ENCODE peak calls at places on chromosome 4, in nine cellular contexts. H is mammary epithelial cell, Q is heart right ventricle, S is mesothelial cell of epicardium, U is astrocyte of the spinal cord, P is heart left ventricle, M is upper lobe of right lung, Y is left lung, R is sigmoid colon. A is an unnamed sample.

GRCh38 chr4:72216539-72217277 is 184.9 kb downstream of the NPFFR2 start:
- DNase-seq in R (no peak), Q (no peak), H (no peak), Y (peak; percentile 65), P (no peak), M (no peak), U (no peak), S (no peak), A (no peak)

GRCh38 chr4:158809611-158810486 is 41.0 kb downstream of the FNIP2 start:
- DNase-seq in U (peak; percentile 93), S (no peak), P (peak; percentile 38), Q (peak; percentile 43), Y (no peak), M (no peak), H (peak; percentile 58), R (no peak), A (no peak)

GRCh38 chr4:17809667-17810066 is 890 bp downstream of the DCAF16 start:
- DNase-seq in Q (no peak), U (no peak), M (no peak), H (no peak), S (no peak), R (no peak), Y (no peak), P (no peak), A (no peak)

GRCh38 chr4:187602339-187603092 is 393.1 kb upstream of the ZFP42 start:
- DNase-seq in R (no peak), U (peak; percentile 58), S (no peak), P (no peak), H (peak; percentile 12), Y (no peak), Q (no peak), M (no peak), A (no peak)

GRCh38 chr4:8230891-8231290 is 31.8 kb downstream of the SH3TC1 start:
- DNase-seq in H (no peak), U (peak; percentile 39), S (no peak), Q (no peak), M (no peak), Y (no peak), P (no peak), R (no peak), A (no peak)

GRCh38 chr4:173252024-173252935 is 81.9 kb downstream of the HMGB2 start:
- DNase-seq in S (no peak), R (peak; percentile 78), Y (no peak), P (peak; percentile 68), H (peak; percentile 99), Q (peak; percentile 65), U (peak; percentile 100), M (no peak), A (no peak)

GRCh38 chr4:106444557-106444956 is 76.0 kb upstream of the GIMD1 start:
- DNase-seq in H (peak; percentile 16), Q (no peak), Y (no peak), S (no peak), U (peak; percentile 32), R (no peak), P (no peak), M (no peak), A (no peak)

GRCh38 chr4:176883681-176884418 is 91.1 kb upstream of the VEGFC start:
- DNase-seq in Q (no peak), S (no peak), P (no peak), H (peak; percentile 43), M (no peak), Y (no peak), R (no peak), U (peak; percentile 95), A (no peak)

GRCh38 chr4:17168571-17168970 is 270.1 kb upstream of the LDB2 start:
- DNase-seq in P (peak; percentile 64), U (peak; percentile 96), H (no peak), Y (no peak), S (no peak), Q (peak; percentile 65), R (no peak), M (no peak), A (no peak)

GRCh38 chr4:83191026-83191425 is 76.5 kb upstream of the PLAC8 start:
- DNase-seq in S (no peak), U (no peak), H (no peak), R (no peak), Y (no peak), M (no peak), Q (no peak), P (no peak), A (no peak)

GRCh38 chr4:41258783-41259182 is 2.1 kb downstream of the UCHL1 start:
- DNase-seq in M (no peak), R (no peak), P (no peak), U (peak; percentile 76), Q (no peak), S (no peak), H (peak; percentile 38), Y (no peak), A (no peak)
- TF ChIP-seq CTCF in M (peak; percentile 52), R (no peak), P (peak; percentile 51), U (peak; percentile 50), Q (peak; percentile 34), S (no peak), H (peak; percentile 50), Y (peak; percentile 26), A (no peak)

DNA sequence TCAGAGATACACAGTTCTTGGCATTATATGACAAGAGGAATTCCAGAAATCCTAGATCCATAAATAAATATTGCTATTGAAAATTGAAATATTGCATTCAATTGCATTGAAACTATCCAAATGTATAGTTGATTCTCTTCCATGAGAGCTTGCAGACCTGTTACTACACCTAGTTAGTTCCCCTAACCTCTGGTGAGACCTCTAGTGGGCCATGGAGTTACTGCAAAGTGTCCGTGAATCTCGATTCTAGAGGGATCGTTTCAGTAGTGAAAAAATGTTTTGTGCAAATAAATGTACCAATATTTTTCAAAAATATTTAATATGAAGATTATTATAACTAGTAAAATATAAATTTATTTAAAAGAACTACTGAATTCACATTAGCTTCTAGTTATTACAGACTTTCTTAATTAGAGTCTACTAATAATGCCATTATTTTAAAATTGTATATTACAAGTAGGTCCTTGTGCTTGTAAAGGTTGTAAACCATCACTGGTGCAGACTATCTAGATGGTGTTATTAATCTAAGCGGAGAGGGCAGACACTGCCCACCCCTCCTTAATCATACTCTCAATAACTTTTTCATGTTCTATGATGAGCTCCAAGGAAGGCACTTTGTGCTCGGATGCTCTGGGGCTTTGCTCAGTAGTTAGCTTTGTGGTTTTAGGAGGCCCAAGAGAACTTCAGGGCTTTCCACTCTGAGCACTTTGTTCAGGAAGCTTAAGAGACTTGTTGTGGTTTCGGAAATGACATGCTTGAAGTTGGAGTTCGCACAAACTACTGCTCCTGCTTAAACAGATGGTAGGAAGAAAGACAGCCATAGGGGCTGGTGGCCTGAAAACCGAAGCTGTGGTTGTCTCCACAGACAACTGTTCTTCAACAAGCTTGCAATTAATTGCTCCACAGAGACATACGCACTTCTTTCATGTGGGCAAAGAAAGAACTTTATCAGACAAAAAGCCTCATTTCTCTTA is 42.8 kb downstream of the IL21 start:
- DNase-seq in R (no peak), P (no peak), M (no peak), U (peak; percentile 41), S (no peak), Y (no peak), H (peak; percentile 35), Q (peak; percentile 5), A (no peak)
- TF ChIP-seq CTCF in R (peak; percentile 21), P (peak; percentile 64), M (peak; percentile 72), U (peak; percentile 83), S (no peak), Y (peak; percentile 74), H (peak; percentile 82), Q (peak; percentile 63), A (no peak)

GRCh38 chr4:19239565-19239964 is 1012.1 kb upstream of the SLIT2 start:
- DNase-seq in Y (no peak), P (no peak), Q (no peak), U (peak; percentile 70), H (peak; percentile 52), R (no peak), M (no peak), S (no peak), A (no peak)

GRCh38 chr4:19236473-19236872 is 1015.2 kb upstream of the SLIT2 start:
- DNase-seq in U (no peak), M (no peak), R (no peak), S (no peak), Y (no peak), Q (no peak), P (no peak), H (no peak), A (no peak)

GRCh38 chr4:19241845-19242244 is 1009.9 kb upstream of the SLIT2 start:
- DNase-seq in Q (no peak), M (no peak), P (no peak), S (no peak), R (no peak), H (no peak), Y (no peak), U (no peak), A (no peak)
- TF ChIP-seq CTCF in Q (no peak), M (no peak), P (no peak), S (no peak), R (no peak), H (no peak), Y (no peak), U (no peak), A (no peak)

DNA sequence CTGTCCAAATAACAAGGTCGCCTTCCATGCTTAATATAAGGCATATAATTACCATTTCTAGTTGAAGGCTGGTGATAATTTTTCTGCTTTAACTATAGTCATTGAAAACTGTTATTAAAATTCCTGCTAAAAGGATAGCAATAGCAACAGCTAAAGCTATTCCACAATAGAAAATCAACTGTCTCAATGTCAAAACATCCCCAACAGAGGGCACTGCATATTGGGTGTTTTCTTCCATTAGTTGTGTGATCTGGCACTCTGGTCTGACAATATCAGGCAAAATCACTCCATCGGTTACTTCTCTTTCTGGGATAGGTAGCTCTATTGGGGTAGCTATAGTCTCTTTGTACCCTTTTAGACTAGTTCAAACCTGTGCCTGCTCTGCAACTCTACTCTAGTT is 53.5 kb downstream of the TMPRSS11F start:
- DNase-seq in M (no peak), Y (no peak), P (no peak), Q (no peak), S (no peak), R (no peak), U (no peak), H (no peak), A (no peak)
- TF ChIP-seq CTCF in M (no peak), Y (no peak), P (no peak), Q (no peak), S (no peak), R (no peak), U (no peak), H (peak; percentile 35), A (no peak)

GRCh38 chr4:183659029-183659870 is at the start of the genes RWDD4 and TRAPPC11:
- DNase-seq in P (peak; percentile 99), U (peak; percentile 99), Q (peak; percentile 99), H (peak; percentile 99), R (peak; percentile 99), S (peak; percentile 97), M (peak; percentile 99), Y (peak; percentile 97), A (peak; percentile 88)
- TF ChIP-seq CTCF in P (peak; percentile 22), U (no peak), Q (peak; percentile 12), H (peak; percentile 28), R (peak; percentile 44), S (peak; percentile 36), M (peak; percentile 47), Y (no peak), A (no peak)

GRCh38 chr4:2396781-2397368 is 21.6 kb downstream of the ZFYVE28 start:
- DNase-seq in R (no peak), P (no peak), U (no peak), S (no peak), Q (no peak), M (no peak), H (no peak), Y (no peak), A (no peak)
- TF ChIP-seq CTCF in R (no peak), P (no peak), U (no peak), S (no peak), Q (no peak), M (no peak), H (no peak), Y (no peak), A (no peak)

A was measured in omental fat pad.